ENCODE peak calls at places on chromosome 21, in five cellular contexts. Y, K, Z, H and V are unnamed samples.

GRCh38 chr21:45944601-45945000 is 37.0 kb upstream of the COL6A1 start:
- DNase-seq in Z (no peak), Y (no peak), K (no peak), H (no peak), V (no peak)

GRCh38 chr21:32351428-32351827 is 41.4 kb downstream of the URB1 start:
- DNase-seq in Z (no peak), H (no peak), K (no peak), Y (no peak), V (no peak)

GRCh38 chr21:36419996-36420395 is 34.8 kb downstream of the CHAF1B start:
- DNase-seq in Z (peak), H (peak), Y (peak), K (peak), V (peak)

GRCh38 chr21:44930543-44930981 is 9.3 kb upstream of the SLX9 start:
- DNase-seq in Y (peak), K (no peak), Z (peak), H (no peak), V (no peak)

GRCh38 chr21:17512245-17513213 is at the start of gene CXADR:
- DNase-seq in Z (peak), H (peak), K (peak), Y (peak), V (peak)

GRCh38 chr21:42833439-42833815 is 45.9 kb downstream of the WDR4 start:
- DNase-seq in H (no peak), K (peak), Y (peak), Z (no peak), V (peak)

GRCh38 chr21:45981641-45982255 is at the start of gene COL6A1:
- DNase-seq in K (peak), H (peak), Y (no peak), Z (peak), V (no peak)

GRCh38 chr21:15301014-15301413 is 236.2 kb upstream of the NRIP1 start:
- DNase-seq in Z (no peak), Y (no peak), H (no peak), K (no peak), V (no peak)

GRCh38 chr21:42398414-42399030 is 2.7 kb upstream of the TMPRSS3 start:
- DNase-seq in Z (no peak), K (no peak), Y (no peak), H (no peak), V (peak)

GRCh38 chr21:29334717-29335428 is 36.2 kb downstream of the BACH1 start:
- DNase-seq in Z (peak), K (no peak), Y (no peak), H (no peak), V (no peak)

GRCh38 chr21:33991091-33991490 is 75.5 kb upstream of the ATP5PO start:
- DNase-seq in H (no peak), Y (no peak), K (no peak), Z (no peak), V (no peak)

GRCh38 chr21:45414396-45415187 is 9.6 kb downstream of the COL18A1 start:
- DNase-seq in K (peak), H (no peak), Y (no peak), Z (no peak), V (no peak)

GRCh38 chr21:28111151-28111619 is 881.5 kb downstream of the LTN1 start:
- DNase-seq in K (no peak), H (no peak), Z (peak), Y (no peak), V (no peak)

GRCh38 chr21:45533731-45534571 is 8.3 kb downstream of the SLC19A1 start:
- DNase-seq in Y (no peak), H (no peak), K (peak), Z (no peak), V (no peak)

GRCh38 chr21:41321211-41321907 is 4.8 kb downstream of the FAM3B start:
- DNase-seq in H (no peak), Y (peak), Z (no peak), K (no peak), V (peak)

GRCh38 chr21:31665397-31665796 is 5.9 kb downstream of the SOD1 start:
- DNase-seq in Y (peak), K (no peak), H (no peak), Z (peak), V (no peak)

GRCh38 chr21:31218830-31219608 is 125.0 kb downstream of the TIAM1 start:
- DNase-seq in Y (peak), H (no peak), K (no peak), Z (peak), V (no peak)

GRCh38 chr21:15064576-15065380 is at the start of gene NRIP1:
- DNase-seq in Z (peak), K (peak), Y (peak), H (peak), V (peak)

GRCh38 chr21:35159881-35160280 is 110.8 kb upstream of the RUNX1 start:
- DNase-seq in Z (peak), H (no peak), Y (no peak), K (no peak), V (no peak)

GRCh38 chr21:44910229-44911065 is 10.3 kb downstream of the ITGB2 start:
- DNase-seq in Z (no peak), Y (no peak), K (no peak), H (no peak), V (no peak)